ENCODE peak calls at places on chromosomes 7 and 10, in six cellular contexts. One of them, this sample, is unnamed.

GRCh38 chr7:133911724-133912123 is 215.4 kb upstream of the LRGUK start:
- DNase-seq in fibroblast of lung: no peak
- DNase-seq in GM23338: no peak
- DNase-seq in PC-9: no peak
- DNase-seq in HepG2: no peak
- DNase-seq in MM.1S: no peak
- DNase-seq in this sample: no peak

GRCh38 chr7:100429637-100430449 is at the start of gene MEPCE:
- DNase-seq in GM23338: peak; percentile 95
- DNase-seq in MM.1S: peak; percentile 94
- DNase-seq in PC-9: peak; percentile 97
- DNase-seq in fibroblast of lung: peak; percentile 92
- DNase-seq in HepG2: peak; percentile 96
- DNase-seq in this sample: peak; percentile 84

GRCh38 chr10:70899096-70899495 is 10.7 kb upstream of the PCBD1 start:
- DNase-seq in MM.1S: no peak
- DNase-seq in HepG2: no peak
- DNase-seq in fibroblast of lung: no peak
- DNase-seq in PC-9: no peak
- DNase-seq in GM23338: no peak
- DNase-seq in this sample: no peak

GRCh38 chr7:157474685-157475084 is 137.9 kb downstream of the DNAJB6 start:
- DNase-seq in GM23338: peak; percentile 70
- DNase-seq in MM.1S: peak; percentile 51
- DNase-seq in PC-9: peak; percentile 34
- DNase-seq in HepG2: peak; percentile 20
- DNase-seq in fibroblast of lung: no peak
- DNase-seq in this sample: no peak

GRCh38 chr7:145915679-145916078 is 200.9 kb upstream of the CNTNAP2 start:
- DNase-seq in fibroblast of lung: no peak
- DNase-seq in GM23338: no peak
- DNase-seq in MM.1S: no peak
- DNase-seq in PC-9: no peak
- DNase-seq in HepG2: no peak
- DNase-seq in this sample: no peak

GRCh38 chr7:131623154-131623553 is 66.7 kb upstream of the PODXL start:
- DNase-seq in MM.1S: no peak
- DNase-seq in GM23338: no peak
- DNase-seq in PC-9: no peak
- DNase-seq in HepG2: no peak
- DNase-seq in fibroblast of lung: peak; percentile 59
- DNase-seq in this sample: peak; percentile 39

GRCh38 chr10:16352146-16352545 is 84.7 kb upstream of the PTER start:
- DNase-seq in HepG2: no peak
- DNase-seq in fibroblast of lung: no peak
- DNase-seq in MM.1S: no peak
- DNase-seq in PC-9: no peak
- DNase-seq in GM23338: no peak
- DNase-seq in this sample: no peak

GRCh38 chr7:3117488-3118228 is 74.0 kb upstream of the CARD11 start:
- DNase-seq in HepG2: no peak
- DNase-seq in fibroblast of lung: no peak
- DNase-seq in MM.1S: no peak
- DNase-seq in PC-9: no peak
- DNase-seq in GM23338: no peak
- DNase-seq in this sample: no peak

GRCh38 chr10:44352316-44353127 is 32.4 kb downstream of the CXCL12 start:
- DNase-seq in HepG2: no peak
- DNase-seq in fibroblast of lung: peak; percentile 66
- DNase-seq in PC-9: no peak
- DNase-seq in MM.1S: no peak
- DNase-seq in GM23338: no peak
- DNase-seq in this sample: peak; percentile 51

GRCh38 chr10:103547391-103547946 is 54.0 kb downstream of the NEURL1 start:
- DNase-seq in GM23338: no peak
- DNase-seq in MM.1S: no peak
- DNase-seq in fibroblast of lung: no peak
- DNase-seq in HepG2: no peak
- DNase-seq in PC-9: no peak
- DNase-seq in this sample: no peak
- H3K4me2 ChIP-seq in GM23338: no peak overlapping the region
- H3K4me2 ChIP-seq in MM.1S: no peak overlapping the region
- H3K4me2 ChIP-seq in fibroblast of lung: no peak overlapping the region
- H3K4me2 ChIP-seq in HepG2: no peak overlapping the region
- H3K4me2 ChIP-seq in PC-9: no peak overlapping the region
- H3K4me2 ChIP-seq in this sample: no peak overlapping the region

DNA sequence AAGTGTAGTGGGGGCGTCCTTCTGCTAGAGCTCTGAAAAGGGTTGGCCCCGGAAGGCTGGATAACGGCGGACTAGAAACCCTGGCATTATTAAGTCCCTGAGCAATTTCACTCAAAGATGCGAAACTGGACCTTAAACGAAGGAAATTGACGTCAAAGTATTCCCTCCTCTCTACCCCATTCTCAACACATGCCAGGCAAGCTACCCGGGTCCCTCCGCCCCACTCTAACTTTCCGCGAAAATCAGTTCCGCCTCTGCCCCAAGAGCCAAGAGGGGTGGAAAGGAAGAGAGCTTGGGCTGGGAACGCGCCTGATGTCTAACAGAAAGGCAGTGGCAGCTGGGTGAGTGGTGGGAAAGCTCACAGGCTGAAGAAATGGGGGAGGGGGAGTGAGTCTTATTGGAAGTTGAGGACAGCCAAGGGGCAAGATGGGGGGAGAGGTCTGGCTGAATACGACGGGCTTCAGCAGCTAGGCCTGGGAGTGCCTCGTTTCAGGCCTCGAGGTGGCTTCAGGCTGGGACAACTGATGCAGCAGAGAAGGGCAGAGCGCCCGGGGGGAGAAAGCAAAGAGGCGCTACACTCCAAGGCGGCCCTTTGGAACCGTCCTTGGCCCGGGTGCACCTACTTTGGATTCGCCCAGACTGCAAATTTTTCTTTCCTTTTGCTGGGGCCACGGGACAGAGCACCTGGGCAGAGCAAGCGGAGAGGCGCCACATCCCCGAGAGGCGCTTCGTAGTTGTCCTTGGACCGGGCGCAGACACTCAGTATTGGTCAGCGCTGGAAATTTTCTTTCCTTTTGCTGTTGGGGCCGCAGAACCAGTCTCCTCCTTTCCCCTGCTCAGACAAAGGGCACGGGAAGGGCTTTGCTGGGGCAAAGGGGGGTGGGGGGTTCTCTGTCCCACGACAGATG is 2.0 kb upstream of the FEZF1 start:
- DNase-seq in MM.1S: peak; percentile 40
- DNase-seq in GM23338: peak; percentile 94
- DNase-seq in PC-9: no peak
- DNase-seq in fibroblast of lung: no peak
- DNase-seq in HepG2: no peak
- DNase-seq in this sample: no peak
- TF ChIP-seq EZH2 in MM.1S: no peak
- TF ChIP-seq EZH2 in GM23338: peak; percentile 93
- TF ChIP-seq EZH2 in PC-9: no peak
- TF ChIP-seq EZH2 in fibroblast of lung: peak; percentile 26
- TF ChIP-seq EZH2 in HepG2: no peak
- TF ChIP-seq EZH2 in this sample: no peak

GRCh38 chr10:8056378-8056777 is 1.9 kb downstream of the GATA3 start:
- DNase-seq in HepG2: no peak
- DNase-seq in GM23338: no peak
- DNase-seq in fibroblast of lung: no peak
- DNase-seq in PC-9: no peak
- DNase-seq in MM.1S: no peak
- DNase-seq in this sample: no peak
- H3K4me2 ChIP-seq in HepG2: no peak overlapping the region
- H3K4me2 ChIP-seq in GM23338: peak overlapping the region; percentile 99
- H3K4me2 ChIP-seq in fibroblast of lung: no peak overlapping the region
- H3K4me2 ChIP-seq in PC-9: peak overlapping the region; percentile 77
- H3K4me2 ChIP-seq in MM.1S: no peak overlapping the region
- H3K4me2 ChIP-seq in this sample: peak overlapping the region; percentile 92

DNA sequence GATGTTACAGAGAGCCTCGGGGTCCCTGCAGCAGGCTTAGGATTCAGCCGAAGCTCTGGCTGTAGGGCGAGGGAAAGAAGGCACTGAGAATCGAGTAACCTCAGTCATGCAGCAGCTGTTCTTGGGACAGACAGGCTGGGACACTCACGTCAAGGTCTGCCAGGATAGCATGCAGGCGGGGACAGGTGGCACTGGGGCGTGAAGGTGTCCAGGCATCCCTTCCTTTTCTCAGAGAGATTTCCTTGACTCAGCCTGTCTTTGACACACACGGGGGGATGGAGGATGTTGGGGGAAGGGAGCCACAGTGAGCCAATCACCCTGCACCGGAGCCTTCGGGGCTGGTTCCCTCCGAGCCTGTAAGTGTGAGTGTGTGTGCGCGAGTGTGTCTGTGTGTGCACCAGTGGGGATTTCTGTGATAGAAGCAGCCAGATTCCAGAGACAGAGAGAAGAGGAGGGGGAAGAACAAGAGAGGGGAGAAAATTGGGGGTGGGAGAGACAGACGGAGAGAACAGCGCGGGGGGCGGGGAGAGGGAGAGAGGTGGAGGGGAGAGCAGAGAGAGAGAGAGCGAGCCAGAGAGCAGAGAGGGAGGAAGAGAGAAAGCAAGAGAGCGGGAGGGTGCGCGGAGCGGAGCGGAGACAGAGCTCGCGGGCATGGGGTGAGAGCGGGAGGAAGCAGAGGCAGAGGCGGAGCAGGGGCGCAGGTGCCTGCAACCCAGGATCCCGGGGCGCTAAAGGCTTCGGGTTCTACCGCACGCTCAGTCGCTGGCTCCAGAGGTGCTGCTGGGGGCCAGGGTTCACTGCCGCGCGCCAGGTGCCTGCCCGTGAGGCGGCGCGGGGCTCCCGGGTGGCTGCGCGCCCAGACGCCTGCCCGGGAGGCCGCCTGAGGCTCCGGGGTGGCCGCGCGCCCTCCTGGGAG is 526 bp upstream of the GPR26 start:
- DNase-seq in PC-9: no peak
- DNase-seq in HepG2: no peak
- DNase-seq in fibroblast of lung: no peak
- DNase-seq in GM23338: peak; percentile 64
- DNase-seq in MM.1S: no peak
- DNase-seq in this sample: no peak
- TF ChIP-seq EZH2 in PC-9: no peak
- TF ChIP-seq EZH2 in HepG2: no peak
- TF ChIP-seq EZH2 in fibroblast of lung: no peak
- TF ChIP-seq EZH2 in GM23338: no peak
- TF ChIP-seq EZH2 in MM.1S: no peak
- TF ChIP-seq EZH2 in this sample: no peak

This sample was measured in astrocyte.